ENCODE peak calls at places on chromosomes 7 and 10, in eight cellular contexts. V is right lobe of liver, I is sigmoid colon, L is body of pancreas, T is breast epithelium, S is adrenal gland, M is spleen, D is HepG2. Y is an unnamed sample.

GRCh38 chr10:67976292-67977245 is 92.1 kb downstream of the SIRT1 start:
- DNase-seq in S (peak), D (peak), V (peak), M (no peak), I (peak), L (peak), T (no peak), Y (no peak)

GRCh38 chr7:114141415-114141814 is 222.6 kb upstream of the PPP1R3A start:
- DNase-seq in I (no peak), T (no peak), D (no peak), V (no peak), M (no peak), S (no peak), L (no peak), Y (no peak)

GRCh38 chr10:54983255-54983654 is 182.2 kb upstream of the PCDH15 start:
- DNase-seq in T (no peak), V (no peak), D (no peak), S (no peak), L (no peak), I (no peak), M (no peak), Y (no peak)

GRCh38 chr10:69226919-69227450 is 6.9 kb downstream of the HKDC1 start:
- DNase-seq in T (no peak), V (no peak), M (peak), D (no peak), L (no peak), I (no peak), S (no peak), Y (no peak)

GRCh38 chr7:55440040-55440690 is 75.0 kb downstream of the LANCL2 start:
- DNase-seq in M (no peak), V (no peak), T (no peak), D (no peak), I (no peak), S (no peak), L (no peak), Y (peak)

GRCh38 chr7:12923971-12924370 is 236.5 kb downstream of the ARL4A start:
- DNase-seq in L (no peak), M (no peak), T (no peak), D (no peak), I (no peak), V (no peak), S (no peak), Y (no peak)

GRCh38 chr7:81623251-81623855 is 146.5 kb downstream of the HGF start:
- DNase-seq in I (no peak), V (no peak), M (no peak), S (no peak), T (no peak), L (no peak), D (no peak), Y (no peak)

GRCh38 chr10:103395754-103396066 is 565 bp downstream of the ATP5MK start:
- DNase-seq in M (no peak), D (no peak), S (no peak), L (no peak), I (no peak), V (no peak), T (no peak), Y (no peak)

GRCh38 chr10:127450644-127451043 is 98.5 kb upstream of the NPS start:
- DNase-seq in V (no peak), L (no peak), D (no peak), M (no peak), I (no peak), T (no peak), S (no peak), Y (no peak)

GRCh38 chr7:24141876-24142509 is 142.0 kb upstream of the NPY start:
- DNase-seq in L (no peak), V (no peak), I (no peak), D (no peak), T (no peak), M (no peak), S (no peak), Y (no peak)

GRCh38 chr10:3077940-3078630 is 10.7 kb downstream of the PFKP start:
- DNase-seq in S (no peak), T (no peak), V (no peak), D (no peak), L (no peak), I (peak), M (no peak), Y (no peak)

GRCh38 chr7:122307228-122307619 is 2.7 kb upstream of the FEZF1 start:
- DNase-seq in V (no peak), T (no peak), I (no peak), M (no peak), S (no peak), L (no peak), D (no peak), Y (no peak)

GRCh38 chr7:116226664-116227063 is 16.3 kb downstream of the TES start:
- DNase-seq in T (no peak), D (no peak), L (no peak), S (no peak), V (no peak), M (no peak), I (no peak), Y (no peak)

GRCh38 chr10:60883187-60883586 is 60.8 kb downstream of the RHOBTB1 start:
- DNase-seq in I (no peak), M (no peak), L (peak), S (no peak), D (peak), T (no peak), V (no peak), Y (peak)

GRCh38 chr7:124752310-124752709 is 13.3 kb downstream of the GPR37 start:
- DNase-seq in D (no peak), T (no peak), V (no peak), S (no peak), I (no peak), M (no peak), L (no peak), Y (no peak)

GRCh38 chr7:20896996-20897395 is 110.3 kb upstream of the SP8 start:
- DNase-seq in M (no peak), I (no peak), L (no peak), S (no peak), T (no peak), D (no peak), V (no peak), Y (peak)

GRCh38 chr7:73827568-73828106 is 3.2 kb upstream of the CLDN4 start:
- DNase-seq in L (peak), I (no peak), T (peak), V (no peak), M (no peak), S (peak), D (no peak), Y (no peak)
- TF ChIP-seq POLR2A in L (peak), I (peak), T (no peak), V (no peak), M (no peak), S (no peak), D (no peak), Y (no peak)

GRCh38 chr10:5159126-5159525 is 25.8 kb downstream of the AKR1C8 start:
- DNase-seq in V (no peak), D (no peak), S (no peak), T (no peak), L (no peak), M (no peak), I (no peak), Y (peak)
- H3K4me3 ChIP-seq in V (no peak), D (no peak), S (no peak), T (no peak), L (no peak), M (no peak), I (no peak), Y (no peak)

DNA sequence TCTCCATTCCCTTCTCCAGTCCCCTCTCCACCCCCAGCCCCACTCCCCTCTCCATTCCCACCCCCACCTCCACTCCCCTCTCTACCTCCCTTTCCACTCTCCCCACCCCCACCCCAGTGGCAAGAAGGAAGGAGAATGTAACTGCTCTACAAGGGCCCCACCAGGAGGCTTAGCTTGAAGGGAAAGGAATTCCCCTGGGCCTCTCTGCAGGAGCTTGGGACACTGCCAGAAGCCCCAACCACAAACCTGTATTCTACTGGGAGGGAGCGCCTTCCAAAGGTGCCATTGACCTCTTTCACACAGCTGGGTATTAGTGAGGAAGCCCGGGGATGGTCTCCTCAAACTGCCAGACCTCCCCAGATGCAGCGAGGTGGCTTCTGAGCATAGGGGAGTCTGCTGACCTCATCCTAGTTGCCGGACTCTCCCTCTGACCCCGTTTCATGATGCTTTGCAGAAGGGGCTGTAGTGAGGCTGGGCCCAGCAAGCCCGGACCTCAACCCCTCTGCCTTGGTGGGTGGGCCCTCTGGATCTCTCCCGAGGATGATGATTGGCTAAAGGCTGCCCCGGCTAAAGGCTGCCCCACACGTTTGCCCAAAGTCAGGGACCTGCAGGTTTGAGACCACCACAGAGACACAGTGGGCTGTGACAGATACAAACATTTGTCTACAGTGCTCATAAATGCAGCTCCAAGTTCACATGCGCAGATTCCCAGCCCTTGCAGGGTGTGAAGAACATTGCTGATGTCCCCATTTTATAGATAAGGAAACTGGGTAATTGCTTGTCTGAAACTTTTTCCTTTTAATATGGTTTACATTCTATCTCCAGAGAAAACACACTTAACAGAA is 2.9 kb downstream of the DEPP1 start:
- DNase-seq in I (peak), V (peak), M (peak), L (peak), T (peak), D (peak), S (no peak), Y (peak)
- TF ChIP-seq POLR2A in I (no peak), V (no peak), M (no peak), L (peak), T (peak), D (no peak), S (no peak), Y (no peak)

GRCh38 chr7:130493275-130493868 is 1.5 kb downstream of the MEST start:
- DNase-seq in V (no peak), S (no peak), L (no peak), D (no peak), I (no peak), M (no peak), T (no peak), Y (no peak)
- H3K4me3 ChIP-seq in V (peak), S (no peak), L (no peak), D (no peak), I (no peak), M (no peak), T (peak), Y (no peak)

GRCh38 chr7:105389889-105390288 is 1.2 kb upstream of the SRPK2 start:
- DNase-seq in L (no peak), S (no peak), T (no peak), M (no peak), V (no peak), D (no peak), I (no peak), Y (no peak)

GRCh38 chr7:105387621-105388372 is 924 bp downstream of the SRPK2 start:
- DNase-seq in I (peak), D (peak), V (peak), T (peak), M (peak), S (peak), L (peak), Y (peak)

GRCh38 chr7:105391429-105391828 is 2.7 kb upstream of the SRPK2 start:
- DNase-seq in L (no peak), M (no peak), V (no peak), S (no peak), I (no peak), T (no peak), D (no peak), Y (no peak)

GRCh38 chr7:105389090-105389650 is 449 bp upstream of the SRPK2 start:
- DNase-seq in T (no peak), S (peak), V (peak), M (no peak), D (peak), I (peak), L (peak), Y (peak)

GRCh38 chr7:105388373-105389089 is at the start of gene SRPK2:
- DNase-seq in V (peak), M (peak), S (peak), T (peak), I (peak), L (peak), D (peak), Y (peak)
- TF ChIP-seq POLR2A in V (peak), M (no peak), S (peak), T (no peak), I (no peak), L (peak), D (peak), Y (peak)

DNA sequence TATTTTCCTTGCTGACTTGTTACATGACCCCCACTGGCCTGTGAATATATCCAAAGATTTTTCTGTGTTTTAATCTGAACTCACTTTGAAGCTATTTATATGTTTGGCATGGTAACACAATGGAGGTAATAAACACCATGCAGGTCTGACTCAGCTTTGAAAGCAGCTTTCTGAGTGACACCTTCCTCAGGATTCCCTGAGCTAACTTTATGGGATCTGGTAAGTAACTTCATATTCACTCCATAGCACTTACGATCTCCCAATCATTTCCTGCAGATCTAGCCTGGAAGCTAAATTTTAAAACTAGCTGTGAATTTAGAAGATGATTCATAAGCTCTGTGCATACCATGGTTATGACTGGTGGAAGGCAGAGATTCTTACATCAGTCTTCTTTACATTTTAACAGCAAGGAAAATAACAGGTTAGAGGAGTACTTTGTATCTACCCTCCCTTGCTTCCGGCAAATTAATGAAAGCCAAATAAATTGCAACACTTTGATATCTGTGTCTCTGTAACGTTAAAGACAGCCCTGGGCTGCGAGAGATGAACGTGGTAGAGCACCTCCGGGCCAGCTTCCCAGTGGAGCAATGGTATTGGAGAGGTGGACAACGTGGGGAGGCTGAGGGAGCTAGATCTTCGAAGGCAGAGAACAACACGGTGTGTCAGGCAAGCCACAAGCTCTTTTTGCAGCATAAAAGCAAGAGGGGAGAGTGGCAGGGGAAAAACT is 170.2 kb upstream of the KLF14 start:
- DNase-seq in V (peak), T (no peak), L (no peak), M (no peak), I (no peak), S (no peak), D (peak), Y (no peak)
- H3K4me3 ChIP-seq in V (no peak), T (peak), L (no peak), M (no peak), I (no peak), S (no peak), D (no peak), Y (no peak)

DNA sequence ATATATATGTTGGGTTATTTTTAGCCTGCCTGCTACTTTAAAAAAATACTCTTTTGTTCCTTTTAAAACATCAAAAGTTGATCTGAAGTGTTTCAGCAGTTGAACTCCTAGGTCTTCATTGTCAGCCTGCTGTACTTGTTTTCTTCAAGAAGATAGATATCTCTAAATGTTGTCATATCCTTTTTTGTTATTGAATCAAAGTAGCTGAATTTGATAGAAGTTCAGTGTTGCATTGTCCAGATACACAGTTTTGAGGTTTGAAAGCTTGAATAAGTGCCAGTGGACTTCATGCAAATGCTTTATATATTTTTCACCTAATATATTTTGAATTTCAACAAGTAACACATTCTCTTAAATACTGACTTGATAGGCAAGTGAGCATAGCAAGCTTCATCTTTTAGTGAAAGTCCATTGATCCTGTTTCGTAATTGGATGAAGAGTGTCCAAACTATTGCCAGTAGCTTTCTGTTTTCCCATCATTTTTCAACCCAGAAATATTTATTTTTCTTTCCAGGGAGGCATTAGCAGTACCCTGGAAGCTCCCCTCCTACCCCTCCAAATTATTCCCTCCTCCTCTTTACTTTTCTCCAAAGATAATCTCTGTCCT is 114.3 kb downstream of the TPST1 start:
- DNase-seq in T (no peak), V (no peak), D (no peak), L (no peak), I (no peak), M (no peak), S (no peak), Y (no peak)
- TF ChIP-seq POLR2A in T (no peak), V (no peak), D (no peak), L (no peak), I (no peak), M (no peak), S (no peak), Y (no peak)

GRCh38 chr7:139853576-139854511 is 24.8 kb downstream of the TBXAS1 start:
- DNase-seq in L (no peak), I (peak), S (peak), V (no peak), D (no peak), T (no peak), M (no peak), Y (peak)
- H3K4me3 ChIP-seq in L (no peak), I (no peak), S (no peak), V (no peak), D (no peak), T (no peak), M (no peak), Y (no peak)

GRCh38 chr7:64277630-64278029 is 36.1 kb upstream of the ZNF736 start:
- DNase-seq in V (no peak), L (no peak), I (no peak), T (no peak), D (no peak), S (no peak), M (no peak), Y (peak)
- TF ChIP-seq POLR2A in V (no peak), L (no peak), I (no peak), T (no peak), D (no peak), S (no peak), M (no peak), Y (no peak)

DNA sequence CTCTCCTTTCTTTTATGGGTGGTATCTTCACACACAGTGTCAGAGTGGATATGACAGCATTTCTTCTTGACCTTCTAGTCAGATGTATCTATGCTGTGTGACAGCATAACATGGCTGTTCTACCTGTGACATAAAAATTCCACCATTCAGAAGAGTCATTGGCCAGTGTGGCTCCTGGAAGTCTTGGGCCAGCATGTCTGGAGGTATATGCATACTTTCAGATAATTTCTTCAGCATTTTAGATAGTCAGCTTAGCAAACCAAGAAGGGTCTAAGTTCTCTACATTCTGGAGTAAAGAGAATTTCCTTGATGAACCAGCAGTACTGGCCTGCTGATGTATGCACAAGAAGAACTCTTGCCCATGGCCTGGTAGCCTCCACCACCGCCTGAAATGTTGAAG is 179.3 kb downstream of the BMPER start:
- DNase-seq in S (no peak), V (no peak), L (no peak), D (no peak), I (no peak), M (no peak), T (no peak), Y (no peak)
- H3K4me3 ChIP-seq in S (no peak), V (no peak), L (no peak), D (no peak), I (no peak), M (no peak), T (no peak), Y (no peak)

Y was measured in NB4.